ENCODE peak calls at places on chromosomes 16 and 17, in four cellular contexts. P, C, U and N are unnamed samples.

GRCh38 chr16:11256657-11257130 is 690 bp upstream of the SOCS1 start:
- DNase-seq in U (no peak), P (peak; percentile 59), C (no peak), N (peak; percentile 75)

GRCh38 chr17:78759203-78759968 is 22.7 kb downstream of the CYTH1 start:
- DNase-seq in U (no peak), C (no peak), P (peak; percentile 85), N (no peak)

GRCh38 chr17:17043668-17044226 is 1.5 kb downstream of the MPRIP start:
- DNase-seq in P (peak; percentile 28), U (no peak), C (no peak), N (no peak)

GRCh38 chr17:57142925-57143324 is 57.9 kb downstream of the AKAP1 start:
- DNase-seq in U (no peak), P (peak; percentile 21), C (no peak), N (no peak)

GRCh38 chr17:40340880-40341807 is 23.4 kb downstream of the GJD3 start:
- DNase-seq in P (peak; percentile 91), U (no peak), C (peak; percentile 83), N (peak; percentile 86)

GRCh38 chr17:80529104-80529903 is 15.3 kb upstream of the RPTOR start:
- DNase-seq in C (no peak), P (no peak), U (no peak), N (no peak)

GRCh38 chr16:84982434-84982833 is 28.9 kb downstream of the ZDHHC7 start:
- DNase-seq in U (no peak), C (no peak), P (peak; percentile 78), N (no peak)

GRCh38 chr16:1311738-1312458 is 2.5 kb downstream of the UBE2I start:
- DNase-seq in P (no peak), U (no peak), C (no peak), N (no peak)

GRCh38 chr17:45433136-45433535 is 466 bp upstream of the ARHGAP27 start:
- DNase-seq in P (no peak), C (no peak), U (no peak), N (no peak)

GRCh38 chr16:2030036-2030435 is 3.3 kb downstream of the NHERF2 start:
- DNase-seq in C (no peak), U (no peak), P (no peak), N (no peak)

GRCh38 chr17:47676510-47676909 is 17.5 kb upstream of the TBKBP1 start:
- DNase-seq in C (no peak), P (no peak), U (no peak), N (no peak)

GRCh38 chr17:64128787-64129514 is 993 bp downstream of the ERN1 start:
- DNase-seq in C (no peak), P (peak; percentile 67), U (no peak), N (no peak)

GRCh38 chr17:79527286-79527685 is 83.6 kb downstream of the RBFOX3 start:
- DNase-seq in C (no peak), P (no peak), U (no peak), N (no peak)

GRCh38 chr17:74190807-74191206 is 12.7 kb upstream of the RPL38 start:
- DNase-seq in U (no peak), P (no peak), C (no peak), N (no peak)

GRCh38 chr16:10181196-10182162 is 749 bp downstream of the GRIN2A start:
- DNase-seq in U (no peak), C (peak; percentile 85), P (peak; percentile 57), N (peak; percentile 88)

DNA sequence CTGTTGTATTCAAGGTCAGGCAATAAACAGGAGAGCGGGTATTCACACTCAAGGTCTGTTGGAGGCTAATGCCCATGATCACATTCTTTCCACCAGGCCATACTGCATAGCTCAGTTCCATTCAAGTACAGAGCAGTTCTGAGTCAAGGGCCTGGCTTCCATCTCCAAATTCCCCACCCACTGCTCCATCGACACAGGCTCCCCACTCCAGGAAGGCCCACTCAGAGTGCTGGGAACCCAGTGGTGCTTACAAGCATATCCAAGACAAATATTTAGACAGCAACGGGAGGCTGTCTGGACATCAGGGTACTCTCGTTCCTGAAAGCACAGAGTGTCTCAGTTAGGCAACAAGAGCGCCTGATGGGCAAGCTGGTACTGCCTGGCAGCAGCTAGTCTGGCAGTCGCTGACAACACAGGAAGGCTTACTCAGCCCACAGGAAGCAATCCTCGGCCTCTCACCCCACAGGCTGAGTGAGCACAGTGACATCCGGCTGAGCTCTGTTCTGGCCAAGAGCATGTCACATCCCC is 40.9 kb downstream of the RFFL start:
- DNase-seq in C (peak; percentile 58), U (peak; percentile 67), P (peak; percentile 76), N (no peak)
- TF ChIP-seq CTCF in C (no peak), U (peak; percentile 41), P (no peak), N (no peak)

GRCh38 chr16:7107436-7107835 is 225.2 kb upstream of the RBFOX1 start:
- DNase-seq in C (no peak), P (no peak), U (no peak), N (no peak)
- TF ChIP-seq CTCF in C (no peak), P (no peak), U (no peak), N (no peak)

GRCh38 chr17:6475411-6475810 is 31.2 kb downstream of the PIMREG start:
- DNase-seq in U (no peak), P (no peak), C (no peak), N (no peak)
- TF ChIP-seq CTCF in U (no peak), P (no peak), C (no peak), N (no peak)

GRCh38 chr17:72425796-72426173 is 305.0 kb downstream of the SOX9 start:
- DNase-seq in P (no peak), C (no peak), U (no peak), N (no peak)

GRCh38 chr17:72426948-72427760 is 306.3 kb downstream of the SOX9 start:
- DNase-seq in U (no peak), C (no peak), P (peak; percentile 39), N (no peak)

GRCh38 chr17:72426321-72426720 is 305.5 kb downstream of the SOX9 start:
- DNase-seq in P (no peak), U (no peak), C (no peak), N (no peak)

GRCh38 chr17:72429066-72429638 is 308.3 kb downstream of the SOX9 start:
- DNase-seq in P (no peak), C (no peak), U (no peak), N (no peak)

GRCh38 chr17:72427761-72428109 is 306.9 kb downstream of the SOX9 start:
- DNase-seq in P (no peak), U (no peak), C (no peak), N (no peak)
- TF ChIP-seq CTCF in P (no peak), U (no peak), C (no peak), N (no peak)